ENCODE peak calls at places on chromosomes 7 and 10, in five cellular contexts. R is heart right ventricle; N is CD8-positive, alpha-beta memory T cell; E is neuronal stem cell; S is K562. J is an unnamed sample.

GRCh38 chr10:80468806-80469421 is 14.8 kb downstream of the TSPAN14 start:
- DNase-seq in S (no peak), N (no peak), E (no peak), R (no peak), J (no peak)

GRCh38 chr7:128909605-128910568 is 622 bp downstream of the KCP start:
- DNase-seq in R (no peak), E (no peak), N (no peak), S (no peak), J (no peak)

GRCh38 chr7:49389866-49390265 is 383.6 kb upstream of the VWC2 start:
- DNase-seq in R (no peak), E (no peak), N (no peak), S (no peak), J (no peak)

GRCh38 chr7:135929692-135930091 is 47.5 kb downstream of the MTPN start:
- DNase-seq in N (no peak), E (no peak), S (peak), R (no peak), J (no peak)

GRCh38 chr7:131374821-131375220 is 47.1 kb downstream of the MKLN1 start:
- DNase-seq in N (no peak), S (no peak), E (no peak), R (no peak), J (no peak)

GRCh38 chr7:131040467-131040932 is 287.2 kb upstream of the MKLN1 start:
- DNase-seq in S (peak), N (peak), E (peak), R (no peak), J (peak)

GRCh38 chr10:100045592-100045991 is 35.8 kb upstream of the DNMBP start:
- DNase-seq in E (no peak), R (no peak), S (no peak), N (no peak), J (no peak)

GRCh38 chr7:100887186-100887954 is 2.1 kb downstream of the UFSP1 start:
- DNase-seq in N (peak), S (peak), E (no peak), R (no peak), J (no peak)

DNA sequence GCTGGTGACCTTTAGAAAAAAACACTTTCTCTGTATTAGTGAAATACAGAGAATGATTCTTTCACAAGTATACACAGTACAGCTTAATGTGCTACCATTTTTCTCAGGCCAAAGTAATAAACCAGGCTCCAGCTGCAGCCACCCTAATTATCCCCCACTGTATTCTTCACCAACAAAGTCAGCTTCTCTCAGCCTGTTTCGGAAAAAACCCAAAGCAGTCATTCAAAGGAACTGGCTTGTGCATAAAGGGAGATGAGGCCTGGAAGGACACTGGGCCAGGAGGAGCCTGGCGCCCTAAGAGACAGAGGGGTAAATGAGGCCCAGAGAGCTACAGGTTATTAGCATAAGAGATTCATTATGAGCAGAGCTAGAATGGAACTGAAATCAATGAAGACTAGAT is 9.2 kb downstream of the USP54 start:
- DNase-seq in S (no peak), R (no peak), E (peak), N (no peak), J (no peak)
- H3K27ac ChIP-seq in S (no peak), R (no peak), E (peak), N (no peak), J (peak)

DNA sequence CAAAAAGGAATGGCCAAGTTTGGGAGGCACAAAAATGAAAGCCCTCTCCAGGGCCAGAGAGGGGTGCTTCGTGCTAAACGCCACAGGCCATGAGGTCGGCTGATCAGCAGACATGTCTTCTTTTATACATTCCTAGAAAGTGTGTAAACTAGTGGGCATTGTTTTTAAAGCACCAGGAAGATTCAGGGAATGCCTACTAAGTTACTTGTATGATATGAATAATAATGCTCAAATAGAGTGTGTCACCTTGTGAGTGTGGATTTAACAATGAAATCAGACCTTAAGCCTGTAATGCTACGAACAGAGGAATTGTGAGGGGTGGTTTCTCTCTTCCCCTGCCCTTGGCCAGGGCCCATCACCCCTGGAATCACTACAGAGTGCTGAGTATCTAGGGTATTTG is 167.5 kb upstream of the ITGB1 start:
- DNase-seq in N (no peak), S (no peak), E (no peak), R (no peak), J (no peak)
- H3K27ac ChIP-seq in N (peak), S (no peak), E (no peak), R (peak), J (no peak)

GRCh38 chr10:104277785-104278184 is 8.8 kb downstream of the GSTO2 start:
- DNase-seq in R (no peak), S (no peak), N (no peak), E (no peak), J (no peak)

GRCh38 chr10:104276192-104276591 is 7.2 kb downstream of the GSTO2 start:
- DNase-seq in N (no peak), S (no peak), E (no peak), R (no peak), J (no peak)

GRCh38 chr10:104273899-104274575 is 5.1 kb downstream of the GSTO2 start:
- DNase-seq in E (no peak), R (no peak), N (no peak), S (no peak), J (no peak)

GRCh38 chr10:104273291-104273690 is 4.3 kb downstream of the GSTO2 start:
- DNase-seq in E (no peak), N (no peak), R (no peak), S (no peak), J (no peak)

DNA sequence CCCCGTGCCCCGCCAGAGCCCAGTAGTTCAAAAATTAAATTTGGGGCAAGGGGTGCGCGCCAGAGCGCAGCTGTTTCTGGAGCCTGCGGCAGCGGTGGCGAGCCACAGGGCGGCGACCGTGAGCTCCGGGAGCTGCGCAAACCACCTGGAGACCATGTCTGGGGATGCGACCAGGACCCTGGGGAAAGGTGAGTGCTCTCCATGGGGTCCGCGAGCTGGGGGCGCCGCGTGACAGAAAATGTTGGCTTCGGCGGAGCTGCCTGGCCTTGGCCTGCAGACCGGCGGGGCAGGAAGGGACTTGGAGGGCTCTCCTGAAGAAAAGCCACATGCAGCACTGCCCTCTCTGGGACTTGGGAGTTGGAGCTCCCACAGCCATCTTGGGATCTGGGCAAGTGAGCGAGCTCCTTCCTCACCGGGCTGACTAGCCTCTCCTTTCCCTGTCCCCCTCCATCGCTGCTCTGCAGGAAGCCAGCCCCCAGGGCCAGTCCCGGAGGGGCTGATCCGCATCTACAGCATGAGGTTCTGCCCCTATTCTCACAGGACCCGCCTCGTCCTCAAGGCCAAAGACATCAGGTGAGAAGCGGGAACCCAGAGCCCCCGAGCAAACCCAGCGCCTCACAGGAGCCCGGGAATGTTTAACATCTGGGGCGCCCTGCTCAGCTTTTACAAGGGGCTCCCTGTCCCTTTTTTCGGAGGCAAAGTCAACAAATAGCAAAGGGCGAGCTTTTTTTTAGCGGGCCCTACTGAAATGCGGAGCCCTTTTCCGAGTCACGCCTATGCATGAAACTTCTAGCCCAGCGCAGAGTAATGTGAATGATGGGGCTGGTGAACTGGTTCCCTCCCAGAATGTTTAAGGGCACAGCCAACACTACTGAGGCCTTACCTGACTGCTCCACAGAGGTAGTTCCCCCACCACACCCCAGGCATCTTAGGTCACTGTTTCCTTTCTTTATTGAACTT is 6.1 kb downstream of the GSTO2 start:
- DNase-seq in N (no peak), R (peak), S (peak), E (no peak), J (no peak)
- H3K27ac ChIP-seq in N (no peak), R (no peak), S (no peak), E (no peak), J (no peak)

DNA sequence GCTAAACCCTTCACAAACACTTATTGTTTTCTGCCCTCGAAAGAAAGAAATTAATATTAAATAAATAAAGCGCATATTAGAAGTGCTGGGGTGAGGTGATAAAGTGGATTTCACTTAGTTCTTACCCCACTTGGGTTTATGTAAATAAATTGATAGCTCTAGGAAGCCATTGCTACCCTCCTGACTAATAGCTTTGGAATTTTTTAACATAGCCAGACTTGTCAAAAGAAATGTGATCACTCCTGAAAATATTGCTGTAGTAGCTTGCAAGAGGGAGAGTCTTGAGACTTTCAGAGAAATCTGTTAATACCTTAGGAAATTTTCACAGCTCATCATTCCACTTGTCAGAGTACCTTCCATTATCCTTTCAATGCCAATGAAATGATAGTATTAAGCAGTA is 7.6 kb downstream of the ARL5B start:
- DNase-seq in R (no peak), E (no peak), S (no peak), N (no peak), J (no peak)
- H3K27ac ChIP-seq in R (no peak), E (no peak), S (no peak), N (no peak), J (no peak)

DNA sequence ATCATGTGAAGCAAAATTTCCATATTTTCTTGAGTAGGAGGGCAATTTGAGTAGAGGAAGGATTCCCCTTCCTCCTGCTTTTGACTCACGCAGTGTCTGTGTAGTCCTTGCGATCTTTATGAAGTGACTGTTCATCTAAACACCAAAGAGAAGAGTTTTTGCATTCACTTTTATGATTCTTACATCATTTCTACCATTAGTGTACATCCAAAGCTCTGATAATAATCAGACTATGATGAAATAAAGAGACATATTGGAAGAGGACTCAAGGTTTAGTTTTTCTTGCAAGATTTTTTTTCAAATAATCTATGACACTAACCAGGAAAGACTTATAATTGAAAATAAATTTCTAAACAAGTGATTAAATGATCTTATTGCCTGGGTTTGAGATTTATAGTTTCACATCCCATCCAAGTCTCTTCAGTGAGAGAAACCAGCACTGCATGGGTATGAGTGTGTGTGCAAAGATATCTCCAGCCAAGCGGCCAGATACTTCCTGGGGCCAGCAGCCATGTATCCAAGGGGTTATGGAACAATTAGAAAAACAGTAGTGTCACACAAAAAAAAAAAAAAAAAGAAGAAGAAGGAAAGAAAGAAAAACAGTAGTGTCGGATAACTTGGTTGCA is 2.0 kb upstream of the ACTA2 start:
- DNase-seq in N (no peak), E (no peak), R (no peak), S (no peak), J (no peak)
- H3K27ac ChIP-seq in N (no peak), E (no peak), R (no peak), S (no peak), J (no peak)

GRCh38 chr7:7157177-7157886 is 25.0 kb upstream of the C1GALT1 start:
- DNase-seq in N (peak), S (peak), R (no peak), E (no peak), J (no peak)
- H3K27ac ChIP-seq in N (peak), S (no peak), R (no peak), E (no peak), J (no peak)